ENCODE peak calls at places on chromosomes 13 and 19, in seven cellular contexts. A is cortex of kidney, W is occipital lobe, X is endodermal cell, L is progenitor cell of endocrine pancreas, S is mucosa of descending colon, K is HT-29. Q is an unnamed sample.

GRCh38 chr19:17351815-17352435 is 14.6 kb downstream of the GTPBP3 start:
- DNase-seq in W (no peak), X (no peak), S (no peak), A (no peak), L (no peak), K (no peak), Q (no peak)

GRCh38 chr13:33997574-33997973 is 179.6 kb downstream of the RFC3 start:
- DNase-seq in L (no peak), W (no peak), K (no peak), A (no peak), X (no peak), S (no peak), Q (no peak)

GRCh38 chr19:871446-872265 is 12.2 kb downstream of the CFD start:
- DNase-seq in X (peak; percentile 84), K (no peak), W (no peak), L (no peak), S (no peak), A (no peak), Q (no peak)

GRCh38 chr13:80157261-80157942 is 183.5 kb downstream of the SPRY2 start:
- DNase-seq in S (no peak), A (no peak), K (no peak), X (no peak), L (no peak), W (no peak), Q (no peak)

GRCh38 chr13:45782327-45783045 is 69.1 kb downstream of the SIAH3 start:
- DNase-seq in X (no peak), W (no peak), K (no peak), A (no peak), S (no peak), L (no peak), Q (no peak)

GRCh38 chr13:75541287-75541686 is 3.6 kb upstream of the COMMD6 start:
- DNase-seq in X (no peak), S (no peak), L (no peak), K (no peak), W (no peak), A (no peak), Q (no peak)

GRCh38 chr19:31263317-31263716 is 85.9 kb downstream of the TSHZ3 start:
- DNase-seq in X (peak; percentile 43), S (no peak), L (no peak), W (no peak), K (no peak), A (no peak), Q (no peak)

GRCh38 chr13:114212096-114212495 is 22.6 kb upstream of the CDC16 start:
- DNase-seq in A (no peak), X (no peak), K (no peak), W (no peak), L (no peak), S (no peak), Q (no peak)

GRCh38 chr13:112781881-112782361 is 92.1 kb downstream of the ATP11A start:
- DNase-seq in W (peak; percentile 39), A (no peak), L (no peak), K (no peak), X (no peak), S (no peak), Q (no peak)

GRCh38 chr13:33640832-33641231 is 177.1 kb upstream of the RFC3 start:
- DNase-seq in L (no peak), X (no peak), W (no peak), S (no peak), A (no peak), K (no peak), Q (no peak)

GRCh38 chr19:33397536-33398360 is 24.2 kb downstream of the CEBPG start:
- DNase-seq in S (peak; percentile 41), W (no peak), A (no peak), K (peak; percentile 37), L (no peak), X (peak; percentile 80), Q (no peak)

GRCh38 chr19:2039959-2040646 is 10.9 kb downstream of the MKNK2 start:
- DNase-seq in A (no peak), W (no peak), S (peak; percentile 71), X (no peak), K (no peak), L (no peak), Q (no peak)